ENCODE peak calls at places on chromosomes 16 and 17, in ten cellular contexts. Z, U, H, V, X, W, J, M, Q and L are unnamed samples.
A peak's percentile ranks its signal among the peaks of the same experiment; 100 is the strongest.

GRCh38 chr17:77523562-77523961 is 382.8 kb downstream of the SEC14L1 start:
- DNase-seq in U (no peak), Q (no peak), H (no peak), M (no peak), J (no peak), W (no peak), V (no peak), X (no peak), Z (no peak), L (no peak)

GRCh38 chr17:549197-550040 is 165.2 kb downstream of the VPS53 start:
- DNase-seq in W (no peak), V (no peak), H (no peak), J (no peak), X (peak; percentile 38), U (no peak), Z (no peak), M (no peak), Q (no peak), L (no peak)

GRCh38 chr16:81767987-81768592 is 11.0 kb upstream of the PLCG2 start:
- DNase-seq in X (no peak), H (no peak), Q (no peak), V (no peak), Z (no peak), M (no peak), J (no peak), W (no peak), U (no peak), L (no peak)

GRCh38 chr16:78060787-78061186 is 38.4 kb downstream of the CLEC3A start:
- DNase-seq in X (no peak), U (no peak), J (no peak), Q (no peak), H (no peak), V (no peak), W (no peak), Z (no peak), M (no peak), L (no peak)

GRCh38 chr17:50514936-50515702 is 6.9 kb downstream of the MYCBPAP start:
- DNase-seq in H (no peak), W (no peak), Q (peak; percentile 43), V (peak; percentile 77), M (peak; percentile 79), Z (peak; percentile 57), X (peak; percentile 78), U (peak; percentile 38), J (peak; percentile 11), L (no peak)

GRCh38 chr17:71398706-71399620 is 721.9 kb upstream of the SOX9 start:
- DNase-seq in U (no peak), Z (no peak), W (no peak), Q (no peak), J (no peak), V (no peak), M (no peak), H (no peak), X (peak; percentile 3), L (no peak)

GRCh38 chr17:81034779-81035388 is at the start of gene BAIAP2:
- DNase-seq in Q (peak; percentile 91), V (peak; percentile 96), W (peak; percentile 98), H (peak; percentile 88), M (peak; percentile 99), Z (peak; percentile 91), X (peak; percentile 97), J (peak; percentile 97), U (peak; percentile 99), L (peak; percentile 70)

GRCh38 chr17:82492647-82493516 is 26.6 kb upstream of the FOXK2 start:
- DNase-seq in W (no peak), H (no peak), V (peak; percentile 92), X (peak; percentile 54), M (peak; percentile 24), Q (no peak), J (no peak), Z (no peak), U (no peak), L (no peak)

GRCh38 chr16:89431158-89431584 is 59.2 kb downstream of the ANKRD11 start:
- DNase-seq in U (no peak), Z (no peak), Q (no peak), H (no peak), W (no peak), X (no peak), V (no peak), J (no peak), M (peak; percentile 73), L (no peak)

DNA sequence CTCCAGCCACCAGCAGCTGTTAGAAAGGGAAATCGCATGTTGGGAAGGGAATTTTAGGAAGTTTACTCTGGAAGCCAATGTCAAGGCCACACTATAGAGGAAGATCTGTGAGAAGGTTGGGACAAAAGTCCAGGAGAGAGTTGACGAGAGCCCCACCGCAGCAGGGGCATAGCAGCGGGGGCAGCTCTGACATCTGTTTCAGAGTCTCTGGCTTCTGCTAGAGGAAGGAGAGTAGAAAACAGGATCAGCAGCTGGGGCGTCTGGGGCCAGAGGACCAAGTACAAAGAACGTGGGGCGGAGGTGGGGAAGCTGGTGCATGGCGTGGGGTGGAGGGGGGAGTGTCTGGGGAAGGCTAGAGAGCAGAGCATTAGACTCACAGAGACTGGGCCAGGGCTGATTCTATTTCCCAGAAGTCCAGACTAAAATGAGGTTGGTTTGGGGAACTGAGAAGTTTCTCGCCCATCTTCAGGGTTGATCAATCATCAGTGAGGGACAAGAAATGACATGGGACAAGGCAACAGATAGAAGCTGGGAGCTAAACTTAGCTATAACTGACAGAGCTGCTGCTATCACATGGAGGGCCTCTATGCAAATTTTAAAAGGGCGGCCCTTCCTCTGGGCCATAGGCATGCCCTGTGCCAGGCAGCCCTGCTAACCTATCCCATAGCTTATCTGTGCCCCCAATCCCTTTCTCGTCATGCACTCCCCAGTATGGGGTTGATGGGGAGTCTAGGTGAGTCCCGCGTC is 1.2 kb downstream of the RABEP2 start:
- DNase-seq in Z (no peak), W (no peak), Q (no peak), U (no peak), M (no peak), V (no peak), J (no peak), H (peak; percentile 30), X (no peak), L (no peak)
- H3K4me3 ChIP-seq in Z (peak overlapping the region; percentile 86), W (no peak overlapping the region), Q (peak overlapping the region; percentile 75), U (no peak overlapping the region), M (no peak overlapping the region), V (no peak overlapping the region), J (no peak overlapping the region), H (no peak overlapping the region), X (peak overlapping the region; percentile 87), L (peak overlapping the region; percentile 81)

DNA sequence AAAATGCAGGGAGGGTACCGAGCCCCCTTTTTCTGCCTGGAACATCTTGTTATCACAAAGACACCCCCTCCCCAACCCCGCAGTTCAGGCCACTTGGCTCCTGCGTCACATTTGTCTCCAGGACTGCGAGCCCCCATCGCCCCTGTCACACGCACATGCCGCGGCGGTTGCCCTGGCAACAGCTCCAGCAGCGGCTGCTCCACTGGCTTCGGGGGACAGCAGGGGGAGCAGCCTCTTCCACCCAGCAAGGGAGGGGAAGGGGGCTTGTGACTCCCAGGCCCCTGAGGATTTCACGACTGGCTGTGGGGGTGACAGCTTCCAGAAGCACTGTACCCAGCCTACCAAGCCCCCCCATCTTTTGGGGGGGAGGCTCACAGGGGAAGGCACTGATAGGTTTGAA is 2.6 kb downstream of the BAIAP3 start:
- DNase-seq in Z (no peak), W (no peak), X (no peak), U (no peak), J (peak; percentile 38), H (no peak), Q (no peak), M (no peak), V (no peak), L (no peak)
- H3K27me3 ChIP-seq in Z (peaks cover 80% of the 10 kb centered on the region), W (peaks cover 25% of the 10 kb centered on the region), X (peaks cover 79% of the 10 kb centered on the region), U (peaks cover 37% of the 10 kb centered on the region), J (peaks cover 37% of the 10 kb centered on the region), H (peaks cover 66% of the 10 kb centered on the region), Q (peaks cover 39% of the 10 kb centered on the region), M (no peaks in the 10 kb centered on the region), V (peaks cover 9% of the 10 kb centered on the region), L (peaks cover 10% of the 10 kb centered on the region)

GRCh38 chr16:85396879-85397871 is 215.9 kb upstream of the GSE1 start:
- DNase-seq in Q (peak; percentile 93), X (no peak), Z (peak; percentile 20), V (peak; percentile 27), U (peak; percentile 14), M (peak; percentile 40), H (no peak), W (peak; percentile 39), J (no peak), L (no peak)

GRCh38 chr16:85394511-85395206 is 218.5 kb upstream of the GSE1 start:
- DNase-seq in H (no peak), U (peak; percentile 6), Z (peak; percentile 12), Q (no peak), X (no peak), W (peak; percentile 36), M (peak; percentile 32), J (no peak), V (no peak), L (no peak)

GRCh38 chr16:85398050-85398451 is 215.1 kb upstream of the GSE1 start:
- DNase-seq in V (no peak), H (no peak), J (no peak), W (peak; percentile 27), M (no peak), Z (peak; percentile 15), U (peak; percentile 2), X (no peak), Q (no peak), L (no peak)

GRCh38 chr16:85395207-85395912 is 217.8 kb upstream of the GSE1 start:
- DNase-seq in M (peak; percentile 89), V (peak; percentile 92), Z (peak; percentile 88), H (no peak), X (peak; percentile 98), J (no peak), W (peak; percentile 41), Q (peak; percentile 67), U (peak; percentile 73), L (peak; percentile 85)

DNA sequence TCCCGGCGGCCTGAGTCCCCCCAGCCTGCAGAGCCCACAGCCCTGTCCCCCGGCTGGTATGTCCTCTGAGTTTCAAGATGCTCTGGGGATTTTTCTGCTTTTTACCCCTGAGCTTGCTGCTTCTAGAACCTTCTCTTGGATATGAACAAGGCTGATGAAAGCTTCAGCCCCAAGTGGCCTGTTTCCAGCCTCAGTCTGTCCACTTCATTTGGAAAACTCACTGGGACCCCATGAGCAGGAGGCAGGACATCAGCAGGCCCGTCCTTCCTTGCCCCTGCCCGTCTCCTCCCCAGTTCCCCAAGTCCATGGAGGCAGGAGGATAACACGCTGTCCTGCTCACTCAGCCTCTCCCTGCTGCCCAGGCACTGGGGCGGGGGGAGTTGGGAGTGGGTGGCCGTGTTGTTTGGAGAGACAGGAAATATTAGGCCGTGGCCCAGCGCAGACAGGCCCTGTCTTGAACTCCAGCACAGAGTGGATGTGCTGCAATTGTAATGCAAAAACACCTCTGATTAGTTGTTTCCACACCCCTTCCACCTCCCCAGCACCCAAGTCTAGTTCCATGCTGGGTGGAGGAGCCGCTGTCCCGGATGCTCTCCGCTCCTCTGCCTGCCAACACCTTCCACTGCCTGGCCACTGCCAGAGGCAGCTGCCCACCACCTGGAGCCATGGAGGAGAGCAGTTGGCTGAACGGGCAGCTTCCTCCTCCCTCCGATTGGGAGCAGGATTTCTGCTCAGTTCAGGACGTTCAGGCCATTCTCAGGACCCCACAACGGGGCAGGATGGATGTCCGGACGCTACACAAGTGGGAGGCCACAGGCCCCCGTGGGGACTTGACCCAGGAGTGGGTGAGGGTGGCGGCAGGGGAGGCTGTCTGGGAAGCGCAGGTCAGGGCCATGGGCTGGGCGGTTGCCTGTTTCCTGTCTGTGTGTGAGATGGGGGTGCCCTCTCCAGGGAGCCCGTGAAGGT is 216.9 kb upstream of the GSE1 start:
- DNase-seq in V (peak; percentile 62), X (peak; percentile 48), Z (peak; percentile 36), W (peak; percentile 43), U (peak; percentile 54), Q (no peak), H (no peak), M (peak; percentile 70), J (no peak), L (no peak)
- H3K27ac ChIP-seq in V (peak overlapping the region; percentile 76), X (no peak overlapping the region), Z (peak overlapping the region; percentile 78), W (no peak overlapping the region), U (peak overlapping the region; percentile 52), Q (no peak overlapping the region), H (no peak overlapping the region), M (peak overlapping the region; percentile 10), J (no peak overlapping the region), L (peak overlapping the region; percentile 68)

GRCh38 chr17:37111329-37111728 is 162.6 kb downstream of the AATF start:
- DNase-seq in U (no peak), Z (no peak), J (no peak), V (no peak), X (no peak), M (no peak), W (no peak), Q (no peak), H (no peak), L (no peak)
- H3K4me3 ChIP-seq in U (no peak overlapping the region), Z (no peak overlapping the region), J (no peak overlapping the region), V (no peak overlapping the region), X (no peak overlapping the region), M (no peak overlapping the region), W (no peak overlapping the region), Q (no peak overlapping the region), H (no peak overlapping the region), L (no peak overlapping the region)